ENCODE peak calls at places on chromosomes 12 and 14, in eight cellular contexts. J, H, O, M, A, Z, D and X are unnamed samples.

GRCh38 chr14:101719708-101720107 is 41.8 kb upstream of the PPP2R5C start:
- DNase-seq in J (peak), H (peak), O (no peak), M (no peak), A (peak), Z (no peak), D (no peak), X (no peak)

GRCh38 chr14:60106341-60106740 is 14.6 kb downstream of the PCNX4 start:
- DNase-seq in J (no peak), H (no peak), O (no peak), M (no peak), A (no peak), Z (no peak), D (no peak), X (no peak)

GRCh38 chr12:22627351-22627750 is 2.4 kb downstream of the ETNK1 start:
- DNase-seq in J (no peak), H (no peak), O (no peak), M (no peak), A (no peak), Z (no peak), D (no peak), X (no peak)

GRCh38 chr12:32053881-32054624 is 52.6 kb upstream of the BICD1 start:
- DNase-seq in J (no peak), H (no peak), O (no peak), M (no peak), A (no peak), Z (no peak), D (no peak), X (no peak)

GRCh38 chr12:114163766-114164165 is 197.6 kb upstream of the RBM19 start:
- DNase-seq in J (no peak), H (no peak), O (no peak), M (no peak), A (no peak), Z (no peak), D (no peak), X (no peak)

GRCh38 chr12:113908584-113909100 is 57.5 kb downstream of the RBM19 start:
- DNase-seq in J (no peak), H (no peak), O (no peak), M (no peak), A (no peak), Z (no peak), D (no peak), X (no peak)

GRCh38 chr12:122486805-122487426 is 13.8 kb downstream of the ZCCHC8 start:
- DNase-seq in J (no peak), H (no peak), O (no peak), M (no peak), A (no peak), Z (no peak), D (no peak), X (no peak)

GRCh38 chr12:132226604-132227003 is 82.3 kb downstream of the NOC4L start:
- DNase-seq in J (no peak), H (no peak), O (no peak), M (no peak), A (no peak), Z (no peak), D (no peak), X (no peak)

GRCh38 chr12:114167431-114167830 is 201.3 kb upstream of the RBM19 start:
- DNase-seq in J (no peak), H (no peak), O (no peak), M (no peak), A (no peak), Z (no peak), D (no peak), X (no peak)

GRCh38 chr14:100674428-100674827 is 52.3 kb upstream of the DLK1 start:
- DNase-seq in J (no peak), H (peak), O (no peak), M (no peak), A (no peak), Z (no peak), D (no peak), X (no peak)

GRCh38 chr14:24913026-24913425 is 136.9 kb downstream of the STXBP6 start:
- DNase-seq in J (no peak), H (no peak), O (no peak), M (no peak), A (no peak), Z (no peak), D (no peak), X (no peak)

GRCh38 chr12:64824500-64825142 is at the start of gene TBC1D30:
- DNase-seq in J (no peak), H (peak), O (peak), M (peak), A (peak), Z (no peak), D (no peak), X (no peak)

GRCh38 chr14:44995196-44995595 is 33.2 kb downstream of the TOGARAM1 start:
- DNase-seq in J (no peak), H (no peak), O (no peak), M (no peak), A (no peak), Z (no peak), D (no peak), X (no peak)